ENCODE peak calls at places on chromosomes 7 and 10, in five cellular contexts. One of them, this sample, is unnamed.

GRCh38 chr10:85741626-85742300 is 624.8 kb downstream of the GRID1 start:
- DNase-seq in fibroblast of pulmonary artery: no peak
- DNase-seq in GM06990: no peak
- DNase-seq in body of pancreas: no peak
- DNase-seq in kidney epithelial cell: no peak
- DNase-seq in this sample: no peak

GRCh38 chr7:98222533-98223195 is 11.4 kb downstream of the BHLHA15 start:
- DNase-seq in GM06990: no peak
- DNase-seq in fibroblast of pulmonary artery: no peak
- DNase-seq in body of pancreas: no peak
- DNase-seq in kidney epithelial cell: no peak
- DNase-seq in this sample: no peak

GRCh38 chr10:113997428-113997827 is 46.2 kb upstream of the ADRB1 start:
- DNase-seq in body of pancreas: peak
- DNase-seq in GM06990: no peak
- DNase-seq in fibroblast of pulmonary artery: no peak
- DNase-seq in kidney epithelial cell: no peak
- DNase-seq in this sample: peak

GRCh38 chr10:52940921-52941320 is 168.3 kb upstream of the MBL2 start:
- DNase-seq in body of pancreas: no peak
- DNase-seq in kidney epithelial cell: no peak
- DNase-seq in GM06990: no peak
- DNase-seq in fibroblast of pulmonary artery: no peak
- DNase-seq in this sample: no peak

GRCh38 chr10:4016214-4016740 is 231.3 kb upstream of the KLF6 start:
- DNase-seq in GM06990: no peak
- DNase-seq in body of pancreas: no peak
- DNase-seq in kidney epithelial cell: no peak
- DNase-seq in fibroblast of pulmonary artery: no peak
- DNase-seq in this sample: no peak

GRCh38 chr10:70775679-70776454 is 9.3 kb downstream of the TBATA start:
- DNase-seq in kidney epithelial cell: no peak
- DNase-seq in fibroblast of pulmonary artery: no peak
- DNase-seq in GM06990: no peak
- DNase-seq in body of pancreas: no peak
- DNase-seq in this sample: peak

GRCh38 chr7:86750124-86750523 is 106.4 kb downstream of the GRM3 start:
- DNase-seq in GM06990: no peak
- DNase-seq in fibroblast of pulmonary artery: no peak
- DNase-seq in kidney epithelial cell: no peak
- DNase-seq in body of pancreas: no peak
- DNase-seq in this sample: no peak

GRCh38 chr7:157762824-157763223 is 426.0 kb downstream of the DNAJB6 start:
- DNase-seq in fibroblast of pulmonary artery: no peak
- DNase-seq in GM06990: no peak
- DNase-seq in kidney epithelial cell: no peak
- DNase-seq in body of pancreas: no peak
- DNase-seq in this sample: no peak

GRCh38 chr7:120858299-120858636 is 324 bp upstream of the TSPAN12 start:
- DNase-seq in GM06990: no peak
- DNase-seq in fibroblast of pulmonary artery: no peak
- DNase-seq in body of pancreas: no peak
- DNase-seq in kidney epithelial cell: no peak
- DNase-seq in this sample: no peak

GRCh38 chr7:93320856-93321255 is 88.7 kb downstream of the VPS50 start:
- DNase-seq in GM06990: no peak
- DNase-seq in kidney epithelial cell: no peak
- DNase-seq in fibroblast of pulmonary artery: no peak
- DNase-seq in body of pancreas: no peak
- DNase-seq in this sample: no peak

GRCh38 chr7:133352430-133352829 is 99.6 kb downstream of the EXOC4 start:
- DNase-seq in kidney epithelial cell: no peak
- DNase-seq in GM06990: no peak
- DNase-seq in body of pancreas: no peak
- DNase-seq in fibroblast of pulmonary artery: no peak
- DNase-seq in this sample: no peak

GRCh38 chr7:26143298-26144044 is 8.5 kb upstream of the NFE2L3 start:
- DNase-seq in body of pancreas: no peak
- DNase-seq in GM06990: no peak
- DNase-seq in kidney epithelial cell: no peak
- DNase-seq in fibroblast of pulmonary artery: peak
- DNase-seq in this sample: no peak

GRCh38 chr10:29680091-29680490 is 45.3 kb upstream of the SVIL start:
- DNase-seq in fibroblast of pulmonary artery: no peak
- DNase-seq in kidney epithelial cell: no peak
- DNase-seq in body of pancreas: no peak
- DNase-seq in GM06990: no peak
- DNase-seq in this sample: no peak

GRCh38 chr10:17607060-17607459 is 10.1 kb downstream of the HACD1 start:
- DNase-seq in kidney epithelial cell: no peak
- DNase-seq in GM06990: no peak
- DNase-seq in body of pancreas: no peak
- DNase-seq in fibroblast of pulmonary artery: no peak
- DNase-seq in this sample: no peak

GRCh38 chr7:44060948-44061644 is 4.3 kb downstream of the PGAM2 start:
- DNase-seq in fibroblast of pulmonary artery: no peak
- DNase-seq in body of pancreas: no peak
- DNase-seq in GM06990: no peak
- DNase-seq in kidney epithelial cell: no peak
- DNase-seq in this sample: no peak

GRCh38 chr7:72286486-72286885 is 125.7 kb downstream of the CALN1 start:
- DNase-seq in kidney epithelial cell: no peak
- DNase-seq in fibroblast of pulmonary artery: no peak
- DNase-seq in body of pancreas: no peak
- DNase-seq in GM06990: no peak
- DNase-seq in this sample: no peak

GRCh38 chr10:130498934-130499333 is 362.7 kb downstream of the GLRX3 start:
- DNase-seq in GM06990: no peak
- DNase-seq in kidney epithelial cell: no peak
- DNase-seq in fibroblast of pulmonary artery: no peak
- DNase-seq in body of pancreas: no peak
- DNase-seq in this sample: peak

GRCh38 chr10:60962946-60963345 is 19.0 kb upstream of the RHOBTB1 start:
- DNase-seq in GM06990: no peak
- DNase-seq in body of pancreas: no peak
- DNase-seq in kidney epithelial cell: no peak
- DNase-seq in fibroblast of pulmonary artery: peak
- DNase-seq in this sample: no peak

GRCh38 chr7:138663741-138664710 is 37.1 kb downstream of the SVOPL start:
- DNase-seq in kidney epithelial cell: peak
- DNase-seq in fibroblast of pulmonary artery: peak
- DNase-seq in body of pancreas: no peak
- DNase-seq in GM06990: no peak
- DNase-seq in this sample: no peak

GRCh38 chr10:86538547-86538946 is 17.0 kb upstream of the WAPL start:
- DNase-seq in body of pancreas: no peak
- DNase-seq in kidney epithelial cell: no peak
- DNase-seq in GM06990: no peak
- DNase-seq in fibroblast of pulmonary artery: no peak
- DNase-seq in this sample: peak

GRCh38 chr7:111499027-111499426 is 63.3 kb downstream of the IMMP2L start:
- DNase-seq in GM06990: no peak
- DNase-seq in fibroblast of pulmonary artery: peak
- DNase-seq in kidney epithelial cell: peak
- DNase-seq in body of pancreas: no peak
- DNase-seq in this sample: no peak

GRCh38 chr10:43076876-43077420 is at the start of gene RET:
- DNase-seq in body of pancreas: peak
- DNase-seq in fibroblast of pulmonary artery: no peak
- DNase-seq in kidney epithelial cell: no peak
- DNase-seq in GM06990: peak
- DNase-seq in this sample: peak

GRCh38 chr10:54314430-54314829 is 486.6 kb downstream of the PCDH15 start:
- DNase-seq in fibroblast of pulmonary artery: no peak
- DNase-seq in GM06990: no peak
- DNase-seq in body of pancreas: no peak
- DNase-seq in kidney epithelial cell: no peak
- DNase-seq in this sample: no peak

GRCh38 chr7:76352193-76352592 is 6.6 kb downstream of the YWHAG start:
- DNase-seq in GM06990: no peak
- DNase-seq in body of pancreas: no peak
- DNase-seq in fibroblast of pulmonary artery: no peak
- DNase-seq in kidney epithelial cell: no peak
- DNase-seq in this sample: no peak

GRCh38 chr10:84706431-84706830 is 378.0 kb downstream of the CCSER2 start:
- DNase-seq in body of pancreas: no peak
- DNase-seq in fibroblast of pulmonary artery: no peak
- DNase-seq in kidney epithelial cell: no peak
- DNase-seq in GM06990: no peak
- DNase-seq in this sample: no peak

GRCh38 chr10:49844775-49845561 is 82.8 kb upstream of the OGDHL start:
- DNase-seq in kidney epithelial cell: no peak
- DNase-seq in body of pancreas: no peak
- DNase-seq in fibroblast of pulmonary artery: peak
- DNase-seq in GM06990: no peak
- DNase-seq in this sample: no peak

GRCh38 chr10:122140477-122140902 is 130.6 kb upstream of the BTBD16 start:
- DNase-seq in body of pancreas: no peak
- DNase-seq in GM06990: no peak
- DNase-seq in fibroblast of pulmonary artery: peak
- DNase-seq in kidney epithelial cell: peak
- DNase-seq in this sample: no peak

GRCh38 chr10:126569513-126570447 is 100.7 kb downstream of the C10orf90 start:
- DNase-seq in kidney epithelial cell: peak
- DNase-seq in GM06990: no peak
- DNase-seq in body of pancreas: no peak
- DNase-seq in fibroblast of pulmonary artery: peak
- DNase-seq in this sample: no peak

GRCh38 chr10:132407243-132407746 is 10.3 kb downstream of the PWWP2B start:
- DNase-seq in body of pancreas: peak
- DNase-seq in GM06990: no peak
- DNase-seq in fibroblast of pulmonary artery: no peak
- DNase-seq in kidney epithelial cell: no peak
- DNase-seq in this sample: peak
- H3K4me3 ChIP-seq in body of pancreas: no peak
- H3K4me3 ChIP-seq in GM06990: no peak
- H3K4me3 ChIP-seq in fibroblast of pulmonary artery: no peak
- H3K4me3 ChIP-seq in kidney epithelial cell: no peak
- H3K4me3 ChIP-seq in this sample: no peak

GRCh38 chr10:132920101-132920925 is 22.1 kb downstream of the CFAP46 start:
- DNase-seq in kidney epithelial cell: no peak
- DNase-seq in GM06990: no peak
- DNase-seq in fibroblast of pulmonary artery: no peak
- DNase-seq in body of pancreas: no peak
- DNase-seq in this sample: no peak
- H3K4me3 ChIP-seq in kidney epithelial cell: no peak
- H3K4me3 ChIP-seq in GM06990: no peak
- H3K4me3 ChIP-seq in fibroblast of pulmonary artery: no peak
- H3K4me3 ChIP-seq in body of pancreas: no peak
- H3K4me3 ChIP-seq in this sample: no peak

GRCh38 chr10:1608408-1609037 is 128.8 kb downstream of the ADARB2 start:
- DNase-seq in kidney epithelial cell: no peak
- DNase-seq in fibroblast of pulmonary artery: no peak
- DNase-seq in body of pancreas: no peak
- DNase-seq in GM06990: no peak
- DNase-seq in this sample: no peak
- H3K4me3 ChIP-seq in kidney epithelial cell: no peak
- H3K4me3 ChIP-seq in fibroblast of pulmonary artery: no peak
- H3K4me3 ChIP-seq in body of pancreas: no peak
- H3K4me3 ChIP-seq in GM06990: no peak
- H3K4me3 ChIP-seq in this sample: no peak

DNA sequence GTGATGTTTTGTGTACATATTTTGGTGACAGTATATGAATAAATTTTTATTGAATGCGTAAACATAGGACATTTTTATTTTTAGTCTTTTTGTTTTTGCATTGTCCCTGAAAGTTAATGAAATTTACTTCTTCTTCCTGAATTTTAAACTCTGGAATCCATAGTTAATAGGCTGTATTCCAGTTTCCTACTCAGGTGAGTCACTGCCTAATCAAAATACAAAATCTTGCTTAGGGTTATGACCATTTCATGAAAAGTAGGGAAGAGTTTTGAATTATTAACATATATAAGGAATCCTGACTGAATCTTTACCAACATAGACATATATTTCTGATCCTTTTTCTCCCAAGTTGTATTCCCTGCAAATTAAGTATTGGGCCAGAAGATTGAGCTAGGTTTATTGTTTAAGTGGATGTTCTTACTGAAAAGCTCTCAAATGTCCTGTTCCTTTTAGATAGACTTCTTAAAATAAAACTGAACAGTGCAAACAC is 2.6 kb downstream of the CREM start:
- DNase-seq in kidney epithelial cell: no peak
- DNase-seq in fibroblast of pulmonary artery: no peak
- DNase-seq in GM06990: no peak
- DNase-seq in body of pancreas: no peak
- DNase-seq in this sample: no peak
- H3K4me3 ChIP-seq in kidney epithelial cell: no peak
- H3K4me3 ChIP-seq in fibroblast of pulmonary artery: no peak
- H3K4me3 ChIP-seq in GM06990: peak
- H3K4me3 ChIP-seq in body of pancreas: no peak
- H3K4me3 ChIP-seq in this sample: no peak

DNA sequence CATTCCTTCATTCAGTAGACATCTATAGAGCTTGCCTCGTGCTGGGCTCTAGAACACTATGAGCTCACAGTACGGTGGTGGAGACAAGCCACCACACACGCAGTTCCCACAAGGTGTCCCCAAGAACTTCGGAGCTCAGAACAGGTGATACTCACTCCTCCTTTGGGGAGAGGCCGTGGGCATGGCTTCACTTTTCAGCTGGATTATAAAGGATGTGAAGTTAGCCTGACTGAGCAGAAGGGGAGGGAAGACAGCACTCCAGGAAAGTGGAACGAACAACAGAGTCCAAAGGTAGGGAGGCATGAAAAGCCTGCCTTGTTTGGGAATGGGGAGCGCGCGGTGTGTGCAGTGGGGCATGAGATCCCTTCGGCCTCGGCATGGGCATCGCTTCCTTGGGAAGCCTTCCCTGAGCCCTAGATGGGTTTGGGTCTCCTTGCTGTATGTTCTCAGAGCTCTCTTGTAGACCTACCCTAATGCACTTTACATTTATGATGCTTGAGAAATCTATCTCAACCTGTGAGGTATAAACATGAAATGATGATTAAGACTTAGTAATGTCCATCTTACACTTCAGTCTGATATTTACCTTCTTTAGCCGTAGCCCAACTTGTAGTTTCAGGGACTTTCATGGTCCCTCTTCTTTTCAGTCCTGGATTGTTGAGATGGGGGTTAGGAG is 852 bp upstream of the OGA start:
- DNase-seq in fibroblast of pulmonary artery: no peak
- DNase-seq in GM06990: no peak
- DNase-seq in kidney epithelial cell: no peak
- DNase-seq in body of pancreas: no peak
- DNase-seq in this sample: no peak
- H3K4me3 ChIP-seq in fibroblast of pulmonary artery: peak
- H3K4me3 ChIP-seq in GM06990: peak
- H3K4me3 ChIP-seq in kidney epithelial cell: peak
- H3K4me3 ChIP-seq in body of pancreas: no peak
- H3K4me3 ChIP-seq in this sample: peak